ENCODE peak calls at places on chromosome 21, in ten cellular contexts. One of them, this sample, is unnamed.

GRCh38 chr21:22438428-22439086 is 1440.3 kb downstream of the NCAM2 start:
- DNase-seq in suprapubic skin: no peak
- DNase-seq in right lobe of liver: no peak
- DNase-seq in prostate gland: no peak
- DNase-seq in uterus: no peak
- DNase-seq in Peyer's patch: no peak
- DNase-seq in adrenal gland: no peak
- DNase-seq in heart left ventricle: no peak
- DNase-seq in NB4: no peak
- DNase-seq in body of pancreas: no peak
- DNase-seq in this sample: no peak

GRCh38 chr21:31141389-31142021 is 103.2 kb upstream of the KRTAP19-8 start:
- DNase-seq in suprapubic skin: no peak
- DNase-seq in right lobe of liver: no peak
- DNase-seq in prostate gland: no peak
- DNase-seq in uterus: no peak
- DNase-seq in Peyer's patch: no peak
- DNase-seq in adrenal gland: no peak
- DNase-seq in heart left ventricle: no peak
- DNase-seq in NB4: no peak
- DNase-seq in body of pancreas: no peak
- DNase-seq in this sample: no peak

GRCh38 chr21:41827951-41828883 is 50.9 kb downstream of the PRDM15 start:
- DNase-seq in suprapubic skin: no peak
- DNase-seq in right lobe of liver: no peak
- DNase-seq in prostate gland: no peak
- DNase-seq in uterus: no peak
- DNase-seq in Peyer's patch: no peak
- DNase-seq in adrenal gland: no peak
- DNase-seq in heart left ventricle: peak; percentile 40
- DNase-seq in NB4: no peak
- DNase-seq in body of pancreas: no peak
- DNase-seq in this sample: no peak

GRCh38 chr21:22536511-22536910 is 1538.3 kb downstream of the NCAM2 start:
- DNase-seq in suprapubic skin: no peak
- DNase-seq in right lobe of liver: no peak
- DNase-seq in prostate gland: no peak
- DNase-seq in uterus: no peak
- DNase-seq in Peyer's patch: no peak
- DNase-seq in adrenal gland: no peak
- DNase-seq in heart left ventricle: no peak
- DNase-seq in NB4: peak; percentile 74
- DNase-seq in body of pancreas: no peak
- DNase-seq in this sample: no peak

GRCh38 chr21:27975514-27975913 is 1008.6 kb upstream of the ADAMTS5 start:
- DNase-seq in suprapubic skin: no peak
- DNase-seq in right lobe of liver: no peak
- DNase-seq in prostate gland: no peak
- DNase-seq in uterus: no peak
- DNase-seq in Peyer's patch: no peak
- DNase-seq in adrenal gland: no peak
- DNase-seq in heart left ventricle: no peak
- DNase-seq in NB4: no peak
- DNase-seq in body of pancreas: no peak
- DNase-seq in this sample: no peak

GRCh38 chr21:14591882-14592281 is 45.8 kb upstream of the SAMSN1 start:
- DNase-seq in suprapubic skin: no peak
- DNase-seq in right lobe of liver: peak; percentile 76
- DNase-seq in prostate gland: no peak
- DNase-seq in uterus: peak; percentile 41
- DNase-seq in Peyer's patch: no peak
- DNase-seq in adrenal gland: peak; percentile 33
- DNase-seq in heart left ventricle: no peak
- DNase-seq in NB4: peak; percentile 76
- DNase-seq in body of pancreas: peak; percentile 31
- DNase-seq in this sample: no peak

GRCh38 chr21:32474179-32475059 is 61.9 kb downstream of the EVA1C start:
- DNase-seq in suprapubic skin: no peak
- DNase-seq in right lobe of liver: no peak
- DNase-seq in prostate gland: no peak
- DNase-seq in uterus: no peak
- DNase-seq in Peyer's patch: no peak
- DNase-seq in adrenal gland: no peak
- DNase-seq in heart left ventricle: no peak
- DNase-seq in NB4: no peak
- DNase-seq in body of pancreas: no peak
- DNase-seq in this sample: no peak

GRCh38 chr21:42092805-42093590 is 21.9 kb downstream of the UMODL1 start:
- DNase-seq in suprapubic skin: no peak
- DNase-seq in right lobe of liver: no peak
- DNase-seq in prostate gland: no peak
- DNase-seq in uterus: no peak
- DNase-seq in Peyer's patch: no peak
- DNase-seq in adrenal gland: no peak
- DNase-seq in heart left ventricle: peak; percentile 28
- DNase-seq in NB4: no peak
- DNase-seq in body of pancreas: no peak
- DNase-seq in this sample: no peak

GRCh38 chr21:35995522-35996088 is 64.7 kb downstream of the SETD4 start:
- DNase-seq in suprapubic skin: no peak
- DNase-seq in right lobe of liver: no peak
- DNase-seq in prostate gland: no peak
- DNase-seq in uterus: no peak
- DNase-seq in Peyer's patch: no peak
- DNase-seq in adrenal gland: no peak
- DNase-seq in heart left ventricle: no peak
- DNase-seq in NB4: no peak
- DNase-seq in body of pancreas: no peak
- DNase-seq in this sample: no peak
- TF ChIP-seq POLR2A in suprapubic skin: no peak
- TF ChIP-seq POLR2A in right lobe of liver: no peak
- TF ChIP-seq POLR2A in prostate gland: no peak
- TF ChIP-seq POLR2A in uterus: no peak
- TF ChIP-seq POLR2A in Peyer's patch: no peak
- TF ChIP-seq POLR2A in adrenal gland: no peak
- TF ChIP-seq POLR2A in heart left ventricle: no peak
- TF ChIP-seq POLR2A in NB4: no peak
- TF ChIP-seq POLR2A in body of pancreas: no peak
- TF ChIP-seq POLR2A in this sample: no peak

DNA sequence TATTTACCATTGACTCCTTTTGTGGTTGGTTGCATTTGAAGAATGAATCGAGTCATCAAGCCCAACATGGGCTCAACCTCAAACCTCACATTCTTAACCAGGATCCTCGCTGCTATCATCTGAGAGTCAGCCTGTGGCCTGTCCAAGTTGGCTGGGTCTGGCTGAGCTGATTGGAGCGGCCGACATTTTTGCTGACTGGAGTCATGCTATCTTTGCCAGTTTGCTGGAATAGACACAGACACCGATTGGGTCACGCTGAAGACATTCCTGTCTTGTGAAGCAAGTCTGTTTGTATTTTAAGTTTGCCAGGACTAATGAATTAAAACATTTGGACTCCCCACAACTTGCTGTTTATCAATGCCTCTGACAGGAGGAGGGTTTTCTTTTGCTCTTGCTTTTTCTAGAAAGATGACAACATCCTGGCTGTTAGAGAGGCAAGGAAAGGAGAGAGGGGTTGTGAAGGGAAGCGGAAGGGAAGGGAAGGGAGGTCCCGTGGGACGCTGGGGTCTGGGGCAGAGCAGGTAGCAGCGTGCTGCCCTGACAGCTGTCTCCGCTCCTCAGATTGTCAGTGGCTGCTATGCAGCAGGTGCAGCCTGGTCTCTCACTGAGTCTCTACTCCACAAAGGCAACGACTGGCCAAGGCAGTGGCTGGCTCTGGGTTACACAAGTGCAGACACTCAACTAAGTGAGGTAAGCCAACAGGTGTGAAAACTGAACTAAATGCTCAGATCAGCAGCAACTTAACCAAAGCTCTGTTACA is at the start of gene MAP3K7CL:
- DNase-seq in suprapubic skin: peak; percentile 83
- DNase-seq in right lobe of liver: no peak
- DNase-seq in prostate gland: no peak
- DNase-seq in uterus: peak; percentile 63
- DNase-seq in Peyer's patch: no peak
- DNase-seq in adrenal gland: peak; percentile 35
- DNase-seq in heart left ventricle: peak; percentile 63
- DNase-seq in NB4: no peak
- DNase-seq in body of pancreas: peak; percentile 24
- DNase-seq in this sample: no peak
- TF ChIP-seq POLR2A in suprapubic skin: no peak
- TF ChIP-seq POLR2A in right lobe of liver: no peak
- TF ChIP-seq POLR2A in prostate gland: no peak
- TF ChIP-seq POLR2A in uterus: no peak
- TF ChIP-seq POLR2A in Peyer's patch: no peak
- TF ChIP-seq POLR2A in adrenal gland: no peak
- TF ChIP-seq POLR2A in heart left ventricle: no peak
- TF ChIP-seq POLR2A in NB4: no peak
- TF ChIP-seq POLR2A in body of pancreas: no peak
- TF ChIP-seq POLR2A in this sample: no peak

DNA sequence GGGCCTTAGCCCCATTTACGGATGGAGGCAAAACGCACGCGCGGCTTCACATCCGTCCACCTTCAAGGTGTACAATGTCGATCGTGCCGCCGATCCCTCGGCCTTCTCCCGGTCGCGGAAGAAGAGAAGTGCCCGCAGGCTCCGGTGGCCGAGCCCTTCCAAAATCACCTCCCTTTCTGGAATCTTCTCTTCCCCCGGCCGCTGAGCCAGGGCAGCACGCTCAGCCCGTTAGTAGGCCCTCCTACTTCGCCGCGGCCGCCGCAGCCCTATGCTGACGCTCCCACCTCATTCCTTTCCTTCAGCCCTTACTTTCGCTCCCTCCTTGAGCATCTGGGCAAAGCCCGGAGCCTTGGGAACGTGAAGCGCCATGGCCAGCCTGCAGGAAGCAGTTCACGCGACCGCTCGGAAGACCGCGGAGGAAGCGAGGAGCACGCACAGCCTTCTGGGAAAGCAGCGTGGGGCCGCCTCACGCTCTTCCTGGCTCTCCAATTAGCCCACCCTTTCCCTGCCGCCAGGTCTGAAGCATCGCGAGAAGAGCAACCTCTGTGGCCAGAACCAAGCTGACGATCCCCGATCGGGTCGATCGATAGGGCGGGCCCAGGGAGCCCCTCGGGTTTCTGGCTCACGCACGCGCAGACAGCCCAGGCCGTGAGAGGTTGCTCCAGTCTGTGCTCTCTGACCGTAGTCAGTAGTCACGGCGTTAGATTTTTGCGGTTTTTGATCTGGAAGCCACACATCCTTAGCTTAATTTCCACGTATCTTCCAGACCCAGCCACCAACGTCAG is at the start of gene CCT8:
- DNase-seq in suprapubic skin: peak; percentile 98
- DNase-seq in right lobe of liver: peak; percentile 100
- DNase-seq in prostate gland: peak; percentile 99
- DNase-seq in uterus: peak; percentile 99
- DNase-seq in Peyer's patch: peak; percentile 98
- DNase-seq in adrenal gland: peak; percentile 100
- DNase-seq in heart left ventricle: peak; percentile 99
- DNase-seq in NB4: peak; percentile 99
- DNase-seq in body of pancreas: peak; percentile 99
- DNase-seq in this sample: peak; percentile 99
- TF ChIP-seq POLR2A in suprapubic skin: peak; percentile 69
- TF ChIP-seq POLR2A in right lobe of liver: peak; percentile 88
- TF ChIP-seq POLR2A in prostate gland: peak; percentile 65
- TF ChIP-seq POLR2A in uterus: peak; percentile 80
- TF ChIP-seq POLR2A in Peyer's patch: peak; percentile 80
- TF ChIP-seq POLR2A in adrenal gland: peak; percentile 92
- TF ChIP-seq POLR2A in heart left ventricle: peak; percentile 86
- TF ChIP-seq POLR2A in NB4: peak; percentile 89
- TF ChIP-seq POLR2A in body of pancreas: peak; percentile 79
- TF ChIP-seq POLR2A in this sample: peak; percentile 93

GRCh38 chr21:26966978-26967913 is at the start of gene ADAMTS5:
- DNase-seq in suprapubic skin: peak; percentile 84
- DNase-seq in right lobe of liver: peak; percentile 44
- DNase-seq in prostate gland: peak; percentile 5
- DNase-seq in uterus: peak; percentile 68
- DNase-seq in Peyer's patch: no peak
- DNase-seq in adrenal gland: no peak
- DNase-seq in heart left ventricle: peak; percentile 72
- DNase-seq in NB4: peak; percentile 75
- DNase-seq in body of pancreas: peak; percentile 26
- DNase-seq in this sample: no peak

GRCh38 chr21:26964379-26964778 is 2.5 kb downstream of the ADAMTS5 start:
- DNase-seq in suprapubic skin: peak; percentile 87
- DNase-seq in right lobe of liver: peak; percentile 48
- DNase-seq in prostate gland: no peak
- DNase-seq in uterus: peak; percentile 86
- DNase-seq in Peyer's patch: no peak
- DNase-seq in adrenal gland: peak; percentile 6
- DNase-seq in heart left ventricle: peak; percentile 66
- DNase-seq in NB4: no peak
- DNase-seq in body of pancreas: peak; percentile 11
- DNase-seq in this sample: no peak

GRCh38 chr21:26966360-26966977 is 419 bp downstream of the ADAMTS5 start:
- DNase-seq in suprapubic skin: peak; percentile 79
- DNase-seq in right lobe of liver: no peak
- DNase-seq in prostate gland: no peak
- DNase-seq in uterus: no peak
- DNase-seq in Peyer's patch: no peak
- DNase-seq in adrenal gland: no peak
- DNase-seq in heart left ventricle: no peak
- DNase-seq in NB4: peak; percentile 3
- DNase-seq in body of pancreas: peak; percentile 13
- DNase-seq in this sample: no peak

GRCh38 chr21:26965091-26965566 is 1.8 kb downstream of the ADAMTS5 start:
- DNase-seq in suprapubic skin: no peak
- DNase-seq in right lobe of liver: no peak
- DNase-seq in prostate gland: no peak
- DNase-seq in uterus: no peak
- DNase-seq in Peyer's patch: no peak
- DNase-seq in adrenal gland: no peak
- DNase-seq in heart left ventricle: no peak
- DNase-seq in NB4: no peak
- DNase-seq in body of pancreas: no peak
- DNase-seq in this sample: no peak

DNA sequence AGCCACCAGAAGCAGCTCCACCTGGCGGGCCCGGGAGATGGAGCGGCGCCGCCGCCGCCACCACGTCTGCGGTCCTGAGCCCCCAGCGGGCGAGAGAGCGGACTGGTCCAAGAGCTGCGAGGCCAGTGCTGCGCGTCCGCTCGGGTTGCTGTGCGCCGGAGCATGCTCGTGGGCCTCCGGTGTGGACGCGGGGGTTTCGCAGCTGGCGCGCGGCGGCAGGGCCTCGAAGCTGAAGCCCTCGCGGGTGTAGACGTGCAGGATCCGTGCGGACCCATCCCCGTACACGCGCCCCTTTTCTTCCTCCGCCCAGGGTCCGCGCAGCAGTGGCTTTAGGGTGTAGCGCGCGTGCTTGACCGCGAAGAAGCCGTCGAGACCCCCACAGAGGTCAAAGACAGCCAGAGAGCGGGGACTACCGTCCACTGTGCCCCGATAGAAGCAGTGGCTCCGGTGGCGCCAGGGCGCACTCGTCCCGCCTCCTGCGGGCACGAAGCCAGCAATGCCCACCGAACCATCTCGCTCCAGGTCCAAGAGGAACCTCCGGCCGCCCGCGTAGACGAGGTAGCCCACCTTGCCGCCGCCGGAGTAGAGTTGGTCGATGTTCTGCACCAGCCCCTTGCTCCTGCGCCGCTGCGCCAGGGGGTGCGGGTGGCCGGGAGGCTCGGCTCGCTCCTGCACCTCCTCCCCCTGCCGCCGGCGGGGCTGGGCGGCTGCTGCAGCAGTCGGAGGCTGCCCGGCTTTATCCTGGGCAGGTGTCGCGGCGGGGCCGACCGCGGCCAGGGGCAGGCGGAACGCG is 1.1 kb downstream of the ADAMTS5 start:
- DNase-seq in suprapubic skin: peak; percentile 81
- DNase-seq in right lobe of liver: peak; percentile 49
- DNase-seq in prostate gland: no peak
- DNase-seq in uterus: peak; percentile 83
- DNase-seq in Peyer's patch: no peak
- DNase-seq in adrenal gland: no peak
- DNase-seq in heart left ventricle: peak; percentile 77
- DNase-seq in NB4: no peak
- DNase-seq in body of pancreas: peak; percentile 58
- DNase-seq in this sample: no peak
- TF ChIP-seq POLR2A in suprapubic skin: no peak
- TF ChIP-seq POLR2A in right lobe of liver: no peak
- TF ChIP-seq POLR2A in prostate gland: no peak
- TF ChIP-seq POLR2A in uterus: peak; percentile 56
- TF ChIP-seq POLR2A in Peyer's patch: no peak
- TF ChIP-seq POLR2A in adrenal gland: no peak
- TF ChIP-seq POLR2A in heart left ventricle: no peak
- TF ChIP-seq POLR2A in NB4: no peak
- TF ChIP-seq POLR2A in body of pancreas: no peak
- TF ChIP-seq POLR2A in this sample: no peak

This sample was measured in erythroblast.